ENCODE peak calls at places on chromosomes 3 and 15, in eight cellular contexts. One of them, this sample, is unnamed.

GRCh38 chr15:29611057-29611456 is 211.2 kb downstream of the TJP1 start:
- DNase-seq in progenitor cell of endocrine pancreas: no peak
- DNase-seq in H54: no peak
- DNase-seq in KG1: no peak
- DNase-seq in mucosa of descending colon: no peak
- DNase-seq in B cell: no peak
- DNase-seq in GM04503: no peak
- DNase-seq in left ventricle myocardium inferior: no peak
- DNase-seq in this sample: no peak

GRCh38 chr15:63899193-63899592 is 65.4 kb upstream of the HERC1 start:
- DNase-seq in progenitor cell of endocrine pancreas: no peak
- DNase-seq in H54: no peak
- DNase-seq in KG1: no peak
- DNase-seq in mucosa of descending colon: no peak
- DNase-seq in B cell: no peak
- DNase-seq in GM04503: no peak
- DNase-seq in left ventricle myocardium inferior: no peak
- DNase-seq in this sample: no peak

GRCh38 chr3:150738688-150739087 is 24.3 kb downstream of the SIAH2 start:
- DNase-seq in progenitor cell of endocrine pancreas: no peak
- DNase-seq in H54: no peak
- DNase-seq in KG1: no peak
- DNase-seq in mucosa of descending colon: no peak
- DNase-seq in B cell: no peak
- DNase-seq in GM04503: no peak
- DNase-seq in left ventricle myocardium inferior: no peak
- DNase-seq in this sample: no peak

GRCh38 chr15:98518823-98519561 is 129.3 kb upstream of the IGF1R start:
- DNase-seq in progenitor cell of endocrine pancreas: peak; percentile 19
- DNase-seq in H54: peak; percentile 36
- DNase-seq in KG1: peak; percentile 66
- DNase-seq in mucosa of descending colon: no peak
- DNase-seq in B cell: peak; percentile 69
- DNase-seq in GM04503: peak; percentile 21
- DNase-seq in left ventricle myocardium inferior: no peak
- DNase-seq in this sample: peak; percentile 72

GRCh38 chr3:102179321-102180290 is 255.2 kb upstream of the ZPLD1 start:
- DNase-seq in progenitor cell of endocrine pancreas: no peak
- DNase-seq in H54: no peak
- DNase-seq in KG1: no peak
- DNase-seq in mucosa of descending colon: no peak
- DNase-seq in B cell: no peak
- DNase-seq in GM04503: no peak
- DNase-seq in left ventricle myocardium inferior: no peak
- DNase-seq in this sample: no peak

GRCh38 chr3:52393959-52394670 is 50.8 kb downstream of the SEMA3G start:
- DNase-seq in progenitor cell of endocrine pancreas: no peak
- DNase-seq in H54: no peak
- DNase-seq in KG1: no peak
- DNase-seq in mucosa of descending colon: peak; percentile 21
- DNase-seq in B cell: no peak
- DNase-seq in GM04503: no peak
- DNase-seq in left ventricle myocardium inferior: peak; percentile 5
- DNase-seq in this sample: no peak

GRCh38 chr3:172561894-172562664 is 38.8 kb upstream of the TNFSF10 start:
- DNase-seq in progenitor cell of endocrine pancreas: no peak
- DNase-seq in H54: no peak
- DNase-seq in KG1: no peak
- DNase-seq in mucosa of descending colon: peak; percentile 64
- DNase-seq in B cell: no peak
- DNase-seq in GM04503: no peak
- DNase-seq in left ventricle myocardium inferior: no peak
- DNase-seq in this sample: no peak

GRCh38 chr3:191094057-191094456 is 105.0 kb upstream of the OSTN start:
- DNase-seq in progenitor cell of endocrine pancreas: no peak
- DNase-seq in H54: no peak
- DNase-seq in KG1: no peak
- DNase-seq in mucosa of descending colon: no peak
- DNase-seq in B cell: no peak
- DNase-seq in GM04503: peak; percentile 68
- DNase-seq in left ventricle myocardium inferior: no peak
- DNase-seq in this sample: no peak

GRCh38 chr3:39133822-39134221 is 19.6 kb downstream of the CSRNP1 start:
- DNase-seq in progenitor cell of endocrine pancreas: no peak
- DNase-seq in H54: no peak
- DNase-seq in KG1: no peak
- DNase-seq in mucosa of descending colon: no peak
- DNase-seq in B cell: no peak
- DNase-seq in GM04503: no peak
- DNase-seq in left ventricle myocardium inferior: no peak
- DNase-seq in this sample: no peak

GRCh38 chr15:43879386-43880355 is 52.9 kb downstream of the WDR76 start:
- DNase-seq in progenitor cell of endocrine pancreas: no peak
- DNase-seq in H54: no peak
- DNase-seq in KG1: no peak
- DNase-seq in mucosa of descending colon: no peak
- DNase-seq in B cell: no peak
- DNase-seq in GM04503: no peak
- DNase-seq in left ventricle myocardium inferior: peak; percentile 54
- DNase-seq in this sample: no peak

GRCh38 chr3:129184396-129184656 is 630 bp upstream of the CNBP start:
- DNase-seq in progenitor cell of endocrine pancreas: peak; percentile 13
- DNase-seq in H54: no peak
- DNase-seq in KG1: no peak
- DNase-seq in mucosa of descending colon: no peak
- DNase-seq in B cell: no peak
- DNase-seq in GM04503: no peak
- DNase-seq in left ventricle myocardium inferior: no peak
- DNase-seq in this sample: no peak

GRCh38 chr3:194738254-194739093 is 52.8 kb downstream of the FAM43A start:
- DNase-seq in progenitor cell of endocrine pancreas: no peak
- DNase-seq in H54: peak; percentile 75
- DNase-seq in KG1: no peak
- DNase-seq in mucosa of descending colon: no peak
- DNase-seq in B cell: no peak
- DNase-seq in GM04503: peak; percentile 12
- DNase-seq in left ventricle myocardium inferior: peak; percentile 77
- DNase-seq in this sample: no peak

GRCh38 chr3:196942915-196943277 is 568 bp upstream of the NCBP2 start:
- DNase-seq in progenitor cell of endocrine pancreas: no peak
- DNase-seq in H54: no peak
- DNase-seq in KG1: no peak
- DNase-seq in mucosa of descending colon: peak; percentile 68
- DNase-seq in B cell: no peak
- DNase-seq in GM04503: no peak
- DNase-seq in left ventricle myocardium inferior: no peak
- DNase-seq in this sample: peak; percentile 10

GRCh38 chr3:127994011-127994410 is 58.2 kb upstream of the SEC61A1 start:
- DNase-seq in progenitor cell of endocrine pancreas: no peak
- DNase-seq in H54: no peak
- DNase-seq in KG1: no peak
- DNase-seq in mucosa of descending colon: no peak
- DNase-seq in B cell: no peak
- DNase-seq in GM04503: no peak
- DNase-seq in left ventricle myocardium inferior: no peak
- DNase-seq in this sample: no peak

GRCh38 chr3:141147657-141148056 is 84.0 kb upstream of the PXYLP1 start:
- DNase-seq in progenitor cell of endocrine pancreas: no peak
- DNase-seq in H54: no peak
- DNase-seq in KG1: no peak
- DNase-seq in mucosa of descending colon: no peak
- DNase-seq in B cell: no peak
- DNase-seq in GM04503: no peak
- DNase-seq in left ventricle myocardium inferior: no peak
- DNase-seq in this sample: no peak

GRCh38 chr3:170471149-170471548 is 52.5 kb downstream of the CLDN11 start:
- DNase-seq in progenitor cell of endocrine pancreas: no peak
- DNase-seq in H54: no peak
- DNase-seq in KG1: no peak
- DNase-seq in mucosa of descending colon: no peak
- DNase-seq in B cell: no peak
- DNase-seq in GM04503: no peak
- DNase-seq in left ventricle myocardium inferior: no peak
- DNase-seq in this sample: no peak

GRCh38 chr3:195032106-195032759 is 238.7 kb downstream of the XXYLT1 start:
- DNase-seq in progenitor cell of endocrine pancreas: no peak
- DNase-seq in H54: no peak
- DNase-seq in KG1: no peak
- DNase-seq in mucosa of descending colon: no peak
- DNase-seq in B cell: no peak
- DNase-seq in GM04503: no peak
- DNase-seq in left ventricle myocardium inferior: no peak
- DNase-seq in this sample: no peak

GRCh38 chr15:87973456-87974215 is 282.9 kb downstream of the NTRK3 start:
- DNase-seq in progenitor cell of endocrine pancreas: no peak
- DNase-seq in H54: no peak
- DNase-seq in KG1: no peak
- DNase-seq in mucosa of descending colon: no peak
- DNase-seq in B cell: no peak
- DNase-seq in GM04503: no peak
- DNase-seq in left ventricle myocardium inferior: no peak
- DNase-seq in this sample: no peak